ENCODE peak calls at places on chromosomes 5 and 9, in eight cellular contexts. I, N, X, C, Z, T, P and J are unnamed samples.

GRCh38 chr5:161230222-161230621 is 316.3 kb downstream of the GABRB2 start:
- DNase-seq in I (peak; percentile 39), N (no peak), X (no peak), C (no peak), Z (no peak), T (no peak), P (no peak), J (no peak)

GRCh38 chr5:83563631-83564030 is 92.1 kb downstream of the VCAN start:
- DNase-seq in I (no peak), N (no peak), X (no peak), C (no peak), Z (no peak), T (no peak), P (no peak), J (no peak)

GRCh38 chr5:92687793-92688467 is 893.1 kb downstream of the NR2F1-AS1 start:
- DNase-seq in I (no peak), N (no peak), X (no peak), C (peak; percentile 54), Z (no peak), T (peak; percentile 15), P (peak; percentile 53), J (peak; percentile 36)

GRCh38 chr9:93171261-93171660 is 12.7 kb upstream of the WNK2 start:
- DNase-seq in I (no peak), N (no peak), X (no peak), C (no peak), Z (no peak), T (no peak), P (no peak), J (no peak)

GRCh38 chr5:97297063-97297715 is 114.1 kb upstream of the RIOK2 start:
- DNase-seq in I (no peak), N (peak; percentile 39), X (no peak), C (peak; percentile 69), Z (no peak), T (peak; percentile 59), P (peak; percentile 5), J (peak; percentile 64)

GRCh38 chr9:69104830-69105527 is 69.1 kb upstream of the TJP2 start:
- DNase-seq in I (peak; percentile 75), N (no peak), X (no peak), C (no peak), Z (no peak), T (no peak), P (no peak), J (no peak)

GRCh38 chr9:87346061-87346665 is 151.5 kb upstream of the DAPK1 start:
- DNase-seq in I (no peak), N (no peak), X (no peak), C (no peak), Z (no peak), T (no peak), P (no peak), J (no peak)

GRCh38 chr5:137491121-137491520 is 8.0 kb downstream of the SPOCK1 start:
- DNase-seq in I (no peak), N (no peak), X (no peak), C (peak; percentile 30), Z (no peak), T (peak; percentile 17), P (no peak), J (no peak)

GRCh38 chr5:124648902-124649467 is 97.5 kb downstream of the ZNF608 start:
- DNase-seq in I (peak; percentile 8), N (no peak), X (no peak), C (no peak), Z (no peak), T (no peak), P (no peak), J (no peak)

GRCh38 chr5:73344835-73345234 is 103.7 kb downstream of the FOXD1 start:
- DNase-seq in I (no peak), N (no peak), X (no peak), C (peak; percentile 36), Z (no peak), T (no peak), P (no peak), J (no peak)

GRCh38 chr5:6117212-6117611 is 261.1 kb downstream of the MED10 start:
- DNase-seq in I (no peak), N (no peak), X (no peak), C (no peak), Z (no peak), T (no peak), P (no peak), J (no peak)

GRCh38 chr5:15598294-15598902 is 98.4 kb downstream of the FBXL7 start:
- DNase-seq in I (no peak), N (peak; percentile 28), X (peak; percentile 15), C (no peak), Z (no peak), T (peak; percentile 18), P (no peak), J (no peak)

GRCh38 chr5:5295361-5295760 is 127.1 kb upstream of the ICE1 start:
- DNase-seq in I (no peak), N (no peak), X (no peak), C (no peak), Z (no peak), T (no peak), P (no peak), J (no peak)

GRCh38 chr5:69265931-69266330 is 31.2 kb downstream of the CDK7 start:
- DNase-seq in I (no peak), N (peak; percentile 55), X (no peak), C (peak; percentile 8), Z (no peak), T (no peak), P (no peak), J (no peak)

GRCh38 chr5:179536676-179537075 is 13.7 kb upstream of the RUFY1 start:
- DNase-seq in I (no peak), N (no peak), X (no peak), C (peak; percentile 76), Z (no peak), T (peak; percentile 13), P (no peak), J (no peak)

GRCh38 chr5:138696501-138696900 is 56.7 kb upstream of the CTNNA1 start:
- DNase-seq in I (no peak), N (no peak), X (no peak), C (peak; percentile 81), Z (no peak), T (peak; percentile 52), P (peak; percentile 52), J (no peak)

GRCh38 chr5:177336112-177336511 is 15.4 kb downstream of the LMAN2 start:
- DNase-seq in I (no peak), N (peak; percentile 55), X (peak; percentile 45), C (peak; percentile 29), Z (no peak), T (no peak), P (no peak), J (peak; percentile 48)

GRCh38 chr5:176906126-176906525 is 7.0 kb upstream of the HK3 start:
- DNase-seq in I (no peak), N (no peak), X (no peak), C (no peak), Z (no peak), T (no peak), P (no peak), J (no peak)

GRCh38 chr5:151243564-151243963 is 9.4 kb upstream of the GM2A start:
- DNase-seq in I (no peak), N (no peak), X (no peak), C (no peak), Z (no peak), T (no peak), P (no peak), J (no peak)

GRCh38 chr9:4983541-4984165 is 1.4 kb upstream of the JAK2 start:
- DNase-seq in I (no peak), N (no peak), X (no peak), C (peak; percentile 15), Z (peak; percentile 25), T (no peak), P (no peak), J (no peak)

GRCh38 chr9:37949576-37949975 is 45.6 kb upstream of the SLC25A51 start:
- DNase-seq in I (no peak), N (no peak), X (no peak), C (peak; percentile 74), Z (no peak), T (peak; percentile 53), P (peak; percentile 45), J (no peak)

GRCh38 chr5:107935641-107936040 is 264.9 kb upstream of the EFNA5 start:
- DNase-seq in I (no peak), N (no peak), X (no peak), C (no peak), Z (no peak), T (no peak), P (no peak), J (no peak)